ENCODE peak calls at places on chromosome 1, in ten cellular contexts. Q, E, K, P, U, V, J, H, A and B are unnamed samples.

GRCh38 chr1:29310616-29311180 is 74.4 kb downstream of the PTPRU start:
- DNase-seq in A (no peak), V (no peak), U (peak; percentile 10), Q (no peak), K (no peak), P (no peak), J (no peak), H (no peak), E (no peak), B (no peak)

GRCh38 chr1:27634982-27635362 is at the start of gene FGR:
- DNase-seq in A (no peak), E (no peak), P (no peak), H (no peak), U (peak; percentile 96), J (no peak), V (no peak), K (no peak), Q (no peak), B (peak; percentile 17)

GRCh38 chr1:23916209-23917131 is 3.3 kb upstream of the CNR2 start:
- DNase-seq in H (no peak), Q (peak; percentile 81), V (peak; percentile 84), A (peak; percentile 71), K (no peak), U (peak; percentile 79), E (peak; percentile 41), P (peak; percentile 52), J (peak; percentile 67), B (peak; percentile 74)

GRCh38 chr1:31183927-31184554 is 55.6 kb downstream of the NKAIN1 start:
- DNase-seq in Q (peak; percentile 41), J (peak; percentile 33), V (peak; percentile 29), H (no peak), U (no peak), A (no peak), K (no peak), P (peak; percentile 29), E (peak; percentile 11), B (no peak)

GRCh38 chr1:188937965-188938551 is 1539.6 kb downstream of the BRINP3 start:
- DNase-seq in K (no peak), E (no peak), P (no peak), A (no peak), U (no peak), Q (peak; percentile 10), J (peak; percentile 48), H (no peak), V (peak; percentile 56), B (no peak)

GRCh38 chr1:98323906-98324358 is 337.6 kb upstream of the SNX7 start:
- DNase-seq in P (peak; percentile 96), E (no peak), V (peak; percentile 89), A (no peak), J (peak; percentile 97), Q (peak; percentile 99), K (no peak), U (no peak), H (no peak), B (peak; percentile 97)

GRCh38 chr1:2451744-2452582 is 24.1 kb upstream of the PLCH2 start:
- DNase-seq in P (peak; percentile 94), H (peak; percentile 96), U (no peak), V (no peak), J (peak; percentile 80), Q (peak; percentile 90), E (no peak), K (no peak), A (no peak), B (peak; percentile 56)

GRCh38 chr1:176315519-176316220 is 108.6 kb upstream of the COP1 start:
- DNase-seq in E (no peak), K (no peak), U (no peak), A (no peak), J (no peak), H (no peak), P (no peak), V (no peak), Q (no peak), B (no peak)

GRCh38 chr1:225182701-225183100 is 245.1 kb downstream of the LBR start:
- DNase-seq in A (no peak), V (no peak), H (no peak), Q (no peak), E (no peak), K (no peak), J (no peak), P (no peak), U (no peak), B (no peak)

GRCh38 chr1:169024255-169024654 is 82.2 kb upstream of the ATP1B1 start:
- DNase-seq in H (no peak), E (no peak), U (no peak), K (no peak), J (no peak), P (no peak), V (no peak), Q (no peak), A (no peak), B (no peak)

GRCh38 chr1:36387141-36387949 is 1.6 kb upstream of the STK40 start:
- DNase-seq in J (peak; percentile 88), A (no peak), U (no peak), E (no peak), K (no peak), P (peak; percentile 71), H (peak; percentile 49), Q (peak; percentile 90), V (no peak), B (no peak)

GRCh38 chr1:59730759-59731478 is 83.8 kb upstream of the HOOK1 start:
- DNase-seq in A (no peak), U (no peak), E (no peak), Q (peak; percentile 97), V (no peak), P (peak; percentile 91), K (no peak), J (peak; percentile 97), H (peak; percentile 61), B (peak; percentile 53)

GRCh38 chr1:67647814-67648358 is 37.1 kb upstream of the GADD45A start:
- DNase-seq in H (no peak), K (no peak), V (no peak), J (no peak), Q (no peak), E (no peak), A (no peak), U (no peak), P (no peak), B (no peak)

GRCh38 chr1:119745034-119745433 is 23.7 kb downstream of the HMGCS2 start:
- DNase-seq in J (no peak), K (no peak), P (no peak), U (no peak), V (no peak), H (no peak), A (no peak), E (no peak), Q (no peak), B (no peak)

GRCh38 chr1:70487910-70488665 is 77.0 kb downstream of the CTH start:
- DNase-seq in K (no peak), Q (peak; percentile 60), A (no peak), J (peak; percentile 55), H (no peak), P (peak; percentile 30), E (no peak), V (peak; percentile 43), U (no peak), B (no peak)

GRCh38 chr1:61223140-61223539 is 140.8 kb downstream of the NFIA start:
- DNase-seq in U (no peak), A (no peak), P (no peak), K (no peak), H (no peak), Q (no peak), J (no peak), V (no peak), E (no peak), B (no peak)

GRCh38 chr1:228438266-228438665 is 21.6 kb upstream of the TRIM17 start:
- DNase-seq in J (no peak), E (no peak), U (no peak), Q (no peak), H (no peak), K (no peak), V (no peak), A (no peak), P (no peak), B (no peak)